ENCODE peak calls at places on chromosomes 4 and X, in six cellular contexts. One of them, this sample, is unnamed.

GRCh38 chr4:47531241-47531953 is 46.3 kb downstream of the ATP10D start:
- DNase-seq in hepatocyte: peak; percentile 8
- DNase-seq in mucosa of gallbladder: peak; percentile 18
- DNase-seq in endothelial cell: no peak
- DNase-seq in NCI-H2029 treated with DMSO at 0.1 percent for 48 hours: no peak
- DNase-seq in activated CD4-positive, alpha-beta T cell treated with anti-CD3 and anti-CD28 coated beads, Interleukin-2, amount 10 ng/mL, durations not matched to agents 7 days and 5 days: peak; percentile 74
- DNase-seq in this sample: peak; percentile 99

GRCh38 chr4:151202851-151203455 is 74.0 kb upstream of the PRSS48 start:
- DNase-seq in hepatocyte: no peak
- DNase-seq in mucosa of gallbladder: no peak
- DNase-seq in endothelial cell: no peak
- DNase-seq in NCI-H2029 treated with DMSO at 0.1 percent for 48 hours: no peak
- DNase-seq in activated CD4-positive, alpha-beta T cell treated with anti-CD3 and anti-CD28 coated beads, Interleukin-2, amount 10 ng/mL, durations not matched to agents 7 days and 5 days: no peak
- DNase-seq in this sample: peak; percentile 47

GRCh38 chrX:31500920-31501319 is 429.1 kb upstream of the FTHL17 start:
- DNase-seq in hepatocyte: no peak
- DNase-seq in mucosa of gallbladder: no peak
- DNase-seq in endothelial cell: no peak
- DNase-seq in NCI-H2029 treated with DMSO at 0.1 percent for 48 hours: no peak
- DNase-seq in activated CD4-positive, alpha-beta T cell treated with anti-CD3 and anti-CD28 coated beads, Interleukin-2, amount 10 ng/mL, durations not matched to agents 7 days and 5 days: no peak
- DNase-seq in this sample: no peak

GRCh38 chrX:64975491-64975890 is 759 bp downstream of the ZC4H2 start:
- DNase-seq in hepatocyte: peak; percentile 27
- DNase-seq in mucosa of gallbladder: peak; percentile 9
- DNase-seq in endothelial cell: peak; percentile 27
- DNase-seq in NCI-H2029 treated with DMSO at 0.1 percent for 48 hours: no peak
- DNase-seq in activated CD4-positive, alpha-beta T cell treated with anti-CD3 and anti-CD28 coated beads, Interleukin-2, amount 10 ng/mL, durations not matched to agents 7 days and 5 days: peak; percentile 18
- DNase-seq in this sample: peak; percentile 11

GRCh38 chrX:130110379-130111219 is at the start of gene ELF4:
- DNase-seq in hepatocyte: peak; percentile 77
- DNase-seq in mucosa of gallbladder: no peak
- DNase-seq in endothelial cell: no peak
- DNase-seq in NCI-H2029 treated with DMSO at 0.1 percent for 48 hours: no peak
- DNase-seq in activated CD4-positive, alpha-beta T cell treated with anti-CD3 and anti-CD28 coated beads, Interleukin-2, amount 10 ng/mL, durations not matched to agents 7 days and 5 days: peak; percentile 50
- DNase-seq in this sample: peak; percentile 45

GRCh38 chr4:7985891-7986441 is 46.3 kb upstream of the AFAP1 start:
- DNase-seq in hepatocyte: no peak
- DNase-seq in mucosa of gallbladder: no peak
- DNase-seq in endothelial cell: peak; percentile 47
- DNase-seq in NCI-H2029 treated with DMSO at 0.1 percent for 48 hours: no peak
- DNase-seq in activated CD4-positive, alpha-beta T cell treated with anti-CD3 and anti-CD28 coated beads, Interleukin-2, amount 10 ng/mL, durations not matched to agents 7 days and 5 days: no peak
- DNase-seq in this sample: no peak

GRCh38 chr4:185202984-185203379 is 818 bp downstream of the CFAP97 start:
- DNase-seq in hepatocyte: no peak
- DNase-seq in mucosa of gallbladder: no peak
- DNase-seq in endothelial cell: peak; percentile 8
- DNase-seq in NCI-H2029 treated with DMSO at 0.1 percent for 48 hours: no peak
- DNase-seq in activated CD4-positive, alpha-beta T cell treated with anti-CD3 and anti-CD28 coated beads, Interleukin-2, amount 10 ng/mL, durations not matched to agents 7 days and 5 days: no peak
- DNase-seq in this sample: no peak

GRCh38 chr4:21134994-21135393 is 434.7 kb downstream of the PACRGL start:
- DNase-seq in hepatocyte: peak; percentile 42
- DNase-seq in mucosa of gallbladder: no peak
- DNase-seq in endothelial cell: peak; percentile 7
- DNase-seq in NCI-H2029 treated with DMSO at 0.1 percent for 48 hours: peak; percentile 36
- DNase-seq in activated CD4-positive, alpha-beta T cell treated with anti-CD3 and anti-CD28 coated beads, Interleukin-2, amount 10 ng/mL, durations not matched to agents 7 days and 5 days: no peak
- DNase-seq in this sample: no peak

GRCh38 chrX:28303486-28303885 is 283.8 kb upstream of the IL1RAPL1 start:
- DNase-seq in hepatocyte: peak; percentile 5
- DNase-seq in mucosa of gallbladder: no peak
- DNase-seq in endothelial cell: no peak
- DNase-seq in NCI-H2029 treated with DMSO at 0.1 percent for 48 hours: no peak
- DNase-seq in activated CD4-positive, alpha-beta T cell treated with anti-CD3 and anti-CD28 coated beads, Interleukin-2, amount 10 ng/mL, durations not matched to agents 7 days and 5 days: no peak
- DNase-seq in this sample: no peak

GRCh38 chrX:135421932-135422809 is at the start of gene SMIM10L2A:
- DNase-seq in hepatocyte: no peak
- DNase-seq in mucosa of gallbladder: no peak
- DNase-seq in endothelial cell: no peak
- DNase-seq in NCI-H2029 treated with DMSO at 0.1 percent for 48 hours: no peak
- DNase-seq in activated CD4-positive, alpha-beta T cell treated with anti-CD3 and anti-CD28 coated beads, Interleukin-2, amount 10 ng/mL, durations not matched to agents 7 days and 5 days: no peak
- DNase-seq in this sample: no peak

GRCh38 chr4:173171098-173171497 is 2.5 kb downstream of the GALNT7 start:
- DNase-seq in hepatocyte: peak; percentile 37
- DNase-seq in mucosa of gallbladder: no peak
- DNase-seq in endothelial cell: no peak
- DNase-seq in NCI-H2029 treated with DMSO at 0.1 percent for 48 hours: no peak
- DNase-seq in activated CD4-positive, alpha-beta T cell treated with anti-CD3 and anti-CD28 coated beads, Interleukin-2, amount 10 ng/mL, durations not matched to agents 7 days and 5 days: no peak
- DNase-seq in this sample: peak; percentile 55